ENCODE peak calls at places on chromosomes 13 and 19, in five cellular contexts. H is fibroblast of lung; E is tibial artery; X is CD4-positive, alpha-beta memory T cell; K is kidney. Y is an unnamed sample. For H3K4me1 and H3K9me3, the result is how much of the 10 kb centered on the place peaks cover.

GRCh38 chr19:55504981-55505380 is 16.7 kb downstream of the SSC5D start:
- DNase-seq in H (no peak), E (no peak), X (no peak), K (no peak), Y (no peak)

GRCh38 chr13:31476266-31476665 is 263.1 kb upstream of the RXFP2 start:
- DNase-seq in H (peak), E (no peak), X (no peak), K (no peak), Y (no peak)

GRCh38 chr13:79491715-79492114 is 10.8 kb downstream of the NDFIP2 start:
- DNase-seq in H (peak), E (no peak), X (no peak), K (no peak), Y (no peak)

GRCh38 chr13:50079278-50080157 is 64.3 kb downstream of the KCNRG start:
- DNase-seq in H (no peak), E (no peak), X (no peak), K (no peak), Y (no peak)

GRCh38 chr13:112775791-112776279 is 86.0 kb downstream of the ATP11A start:
- DNase-seq in H (no peak), E (peak), X (no peak), K (peak), Y (no peak)

GRCh38 chr19:10874019-10874418 is 2.7 kb downstream of the CARM1 start:
- DNase-seq in H (no peak), E (no peak), X (no peak), K (no peak), Y (no peak)

GRCh38 chr13:30234763-30235162 is 72.6 kb downstream of the KATNAL1 start:
- DNase-seq in H (peak), E (no peak), X (no peak), K (no peak), Y (no peak)

GRCh38 chr13:46489586-46490023 is 63.4 kb upstream of the LRCH1 start:
- DNase-seq in H (peak), E (peak), X (no peak), K (no peak), Y (no peak)

GRCh38 chr19:19261350-19262189 is 11.5 kb downstream of the TM6SF2 start:
- DNase-seq in H (no peak), E (no peak), X (no peak), K (no peak), Y (no peak)

GRCh38 chr19:7099597-7099921 is 30.1 kb downstream of the ZNF557 start:
- DNase-seq in H (no peak), E (no peak), X (no peak), K (no peak), Y (no peak)

GRCh38 chr13:95020298-95020987 is 280.8 kb downstream of the ABCC4 start:
- DNase-seq in H (peak), E (no peak), X (no peak), K (no peak), Y (no peak)

GRCh38 chr13:34435338-34435737 is 506.7 kb upstream of the NBEA start:
- DNase-seq in H (peak), E (no peak), X (no peak), K (no peak), Y (no peak)

GRCh38 chr13:77584111-77584510 is 48.6 kb downstream of the SCEL start:
- DNase-seq in H (peak), E (no peak), X (no peak), K (no peak), Y (no peak)

GRCh38 chr19:8085606-8086464 is 33.3 kb downstream of the CCL25 start:
- DNase-seq in H (no peak), E (no peak), X (no peak), K (no peak), Y (no peak)

GRCh38 chr13:98340026-98340425 is 163.0 kb upstream of the RNF113B start:
- DNase-seq in H (peak), E (no peak), X (no peak), K (no peak), Y (no peak)

GRCh38 chr19:45408121-45408520 is 1.7 kb downstream of the POLR1G start:
- DNase-seq in H (no peak), E (no peak), X (no peak), K (no peak), Y (no peak)

GRCh38 chr19:45406957-45407375 is 522 bp downstream of the POLR1G start:
- DNase-seq in H (no peak), E (no peak), X (no peak), K (no peak), Y (no peak)

GRCh38 chr19:45406165-45406956 is at the start of gene POLR1G:
- DNase-seq in H (peak), E (peak), X (peak), K (peak), Y (peak)

GRCh38 chr19:45405435-45406164 is 731 bp upstream of the PPP1R13L start:
- DNase-seq in H (peak), E (peak), X (peak), K (peak), Y (peak)

DNA sequence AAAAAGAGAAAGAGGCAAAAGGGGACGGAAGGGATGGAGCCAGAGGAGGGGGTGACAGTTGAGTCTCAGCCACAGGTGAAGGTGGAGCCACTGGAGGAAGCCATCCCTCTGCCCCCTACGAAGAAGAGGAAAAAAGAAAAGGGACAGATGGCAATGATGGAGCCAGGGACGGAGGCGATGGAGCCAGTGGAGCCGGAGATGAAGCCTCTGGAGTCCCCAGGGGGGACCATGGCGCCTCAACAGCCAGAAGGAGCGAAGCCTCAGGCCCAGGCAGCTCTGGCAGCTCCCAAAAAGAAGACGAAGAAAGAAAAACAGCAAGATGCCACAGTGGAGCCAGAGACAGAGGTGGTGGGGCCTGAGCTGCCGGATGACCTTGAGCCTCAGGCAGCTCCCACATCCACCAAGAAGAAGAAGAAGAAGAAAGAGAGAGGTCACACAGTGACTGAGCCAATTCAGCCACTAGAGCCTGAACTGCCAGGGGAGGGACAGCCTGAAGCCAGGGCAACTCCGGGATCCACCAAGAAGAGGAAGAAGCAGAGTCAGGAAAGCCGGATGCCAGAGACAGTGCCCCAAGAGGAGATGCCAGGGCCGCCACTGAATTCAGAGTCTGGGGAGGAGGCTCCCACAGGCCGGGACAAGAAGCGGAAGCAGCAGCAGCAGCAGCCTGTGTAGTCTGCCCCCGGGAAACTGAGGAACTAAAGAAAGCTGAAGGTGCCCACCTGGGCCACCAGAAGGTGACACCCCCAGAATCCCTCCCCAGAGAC is 2.6 kb downstream of the POLR1G start:
- DNase-seq in H (no peak), E (no peak), X (no peak), K (no peak), Y (no peak)
- H3K4me1 ChIP-seq in H (under half), E (under half), X (under half), K (under half), Y (under half)

GRCh38 chr19:31497709-31498108 is 148.5 kb upstream of the TSHZ3 start:
- DNase-seq in H (no peak), E (no peak), X (no peak), K (no peak), Y (no peak)
- H3K9me3 ChIP-seq in H (under half), E (under half), X (under half), K (under half), Y (under half)

DNA sequence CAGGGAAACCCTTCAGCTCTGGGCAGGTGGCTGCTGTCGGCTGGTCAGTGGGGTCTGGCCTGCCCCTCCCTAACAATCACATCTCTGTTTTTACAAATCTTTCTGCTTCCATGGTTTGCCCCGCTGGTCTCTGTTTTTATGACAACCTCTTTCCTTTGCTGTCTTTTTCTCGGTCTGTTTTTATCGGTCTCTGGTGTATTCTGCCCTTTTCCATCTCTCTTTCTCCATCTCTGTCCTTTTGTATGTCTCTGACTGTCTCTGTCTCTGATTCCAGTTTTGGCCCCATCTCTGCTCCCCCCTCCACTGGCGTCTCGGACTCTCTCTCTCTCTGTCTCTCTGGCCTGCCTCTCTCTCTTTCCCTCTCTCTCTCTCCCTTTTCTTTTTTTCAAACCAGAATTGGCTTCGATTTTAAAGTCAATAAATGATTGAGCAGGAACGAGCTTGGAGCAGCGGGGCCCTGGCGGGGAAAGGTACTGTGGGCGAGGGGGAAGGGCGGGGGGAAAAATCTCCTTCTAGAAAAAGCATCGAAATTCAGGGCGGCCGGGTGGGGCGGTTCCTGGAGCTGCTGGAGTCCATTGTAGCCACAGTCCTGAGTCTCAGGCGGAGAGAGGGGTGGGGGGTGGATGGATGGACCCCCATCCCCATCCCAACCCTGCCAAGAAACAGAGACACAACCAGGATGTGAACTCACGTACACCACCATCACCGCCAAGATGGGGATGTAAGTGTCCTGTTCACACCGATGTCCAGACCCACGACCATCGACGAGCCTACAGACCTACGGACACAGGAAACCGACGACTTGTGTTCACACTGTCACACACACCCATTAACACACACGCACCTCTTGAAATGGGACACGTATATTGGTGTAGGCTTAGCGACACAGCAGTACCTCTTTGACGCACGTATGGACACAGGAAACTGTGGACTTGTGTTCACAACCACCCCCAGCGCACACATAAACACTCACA is 3.0 kb downstream of the NFIX start:
- DNase-seq in H (no peak), E (no peak), X (no peak), K (no peak), Y (no peak)
- H3K4me3 ChIP-seq in H (peak), E (peak), X (no peak), K (no peak), Y (no peak)

GRCh38 chr13:80665792-80666333 is 324.9 kb upstream of the SPRY2 start:
- DNase-seq in H (peak), E (no peak), X (no peak), K (no peak), Y (no peak)
- H3K4me1 ChIP-seq in H (under half), E (under half), X (under half), K (under half), Y (under half)

DNA sequence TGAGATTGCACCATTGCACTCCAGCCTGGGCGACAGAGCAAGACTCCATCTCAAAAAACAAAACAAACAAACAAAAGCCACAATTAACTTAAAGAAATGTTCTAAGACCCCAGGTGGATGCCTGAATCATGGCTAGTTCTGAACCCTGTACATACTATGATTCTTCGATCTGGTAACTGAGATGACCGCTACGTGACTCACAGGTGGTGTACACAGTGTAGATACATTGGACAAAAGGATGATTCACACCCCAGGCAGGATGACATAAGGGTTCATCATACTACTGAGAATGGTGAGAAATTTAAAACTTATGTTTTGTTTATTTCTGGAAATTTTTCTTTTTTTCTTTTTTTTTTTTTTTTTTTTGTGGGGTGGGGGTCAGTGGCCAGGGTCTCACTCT is 6.5 kb downstream of the ZNF426 start:
- DNase-seq in H (peak), E (no peak), X (no peak), K (no peak), Y (no peak)
- H3K9me3 ChIP-seq in H (under half), E (half or more), X (under half), K (half or more), Y (under half)